ENCODE peak calls at places on chromosome 1, in ten cellular contexts. One of them, this sample, is unnamed.

GRCh38 chr1:210232524-210233215 is at the start of gene SERTAD4:
- DNase-seq in upper lobe of left lung: peak
- DNase-seq in cardiac muscle cell: peak
- DNase-seq in OCI-LY7: no peak
- DNase-seq in transverse colon: peak
- DNase-seq in HL-60: no peak
- DNase-seq in neural progenitor cell: peak
- DNase-seq in fibroblast of lung: no peak
- DNase-seq in PC-3: peak
- DNase-seq in HCT116: peak
- DNase-seq in this sample: no peak

GRCh38 chr1:62782197-62782886 is 1.6 kb upstream of the ATG4C start:
- DNase-seq in upper lobe of left lung: no peak
- DNase-seq in cardiac muscle cell: no peak
- DNase-seq in OCI-LY7: no peak
- DNase-seq in transverse colon: no peak
- DNase-seq in HL-60: no peak
- DNase-seq in neural progenitor cell: no peak
- DNase-seq in fibroblast of lung: peak
- DNase-seq in PC-3: peak
- DNase-seq in HCT116: no peak
- DNase-seq in this sample: peak

GRCh38 chr1:31725134-31725533 is 21.3 kb upstream of the COL16A1 start:
- DNase-seq in upper lobe of left lung: no peak
- DNase-seq in cardiac muscle cell: no peak
- DNase-seq in OCI-LY7: no peak
- DNase-seq in transverse colon: no peak
- DNase-seq in HL-60: no peak
- DNase-seq in neural progenitor cell: no peak
- DNase-seq in fibroblast of lung: no peak
- DNase-seq in PC-3: no peak
- DNase-seq in HCT116: no peak
- DNase-seq in this sample: no peak

GRCh38 chr1:226344441-226345120 is 35.6 kb upstream of the LIN9 start:
- DNase-seq in upper lobe of left lung: no peak
- DNase-seq in cardiac muscle cell: no peak
- DNase-seq in OCI-LY7: no peak
- DNase-seq in transverse colon: no peak
- DNase-seq in HL-60: no peak
- DNase-seq in neural progenitor cell: no peak
- DNase-seq in fibroblast of lung: no peak
- DNase-seq in PC-3: no peak
- DNase-seq in HCT116: no peak
- DNase-seq in this sample: no peak

GRCh38 chr1:208461680-208462079 is 217.5 kb upstream of the PLXNA2 start:
- DNase-seq in upper lobe of left lung: no peak
- DNase-seq in cardiac muscle cell: no peak
- DNase-seq in OCI-LY7: no peak
- DNase-seq in transverse colon: no peak
- DNase-seq in HL-60: no peak
- DNase-seq in neural progenitor cell: peak
- DNase-seq in fibroblast of lung: no peak
- DNase-seq in PC-3: peak
- DNase-seq in HCT116: no peak
- DNase-seq in this sample: no peak

GRCh38 chr1:189764391-189765320 is 713.0 kb downstream of the BRINP3 start:
- DNase-seq in upper lobe of left lung: no peak
- DNase-seq in cardiac muscle cell: no peak
- DNase-seq in OCI-LY7: no peak
- DNase-seq in transverse colon: no peak
- DNase-seq in HL-60: no peak
- DNase-seq in neural progenitor cell: no peak
- DNase-seq in fibroblast of lung: no peak
- DNase-seq in PC-3: no peak
- DNase-seq in HCT116: no peak
- DNase-seq in this sample: no peak

GRCh38 chr1:66540434-66541032 is 6.6 kb downstream of the SGIP1 start:
- DNase-seq in upper lobe of left lung: no peak
- DNase-seq in cardiac muscle cell: peak
- DNase-seq in OCI-LY7: no peak
- DNase-seq in transverse colon: no peak
- DNase-seq in HL-60: no peak
- DNase-seq in neural progenitor cell: no peak
- DNase-seq in fibroblast of lung: no peak
- DNase-seq in PC-3: no peak
- DNase-seq in HCT116: no peak
- DNase-seq in this sample: no peak

GRCh38 chr1:230112131-230112701 is 45.2 kb downstream of the GALNT2 start:
- DNase-seq in upper lobe of left lung: peak
- DNase-seq in cardiac muscle cell: peak
- DNase-seq in OCI-LY7: peak
- DNase-seq in transverse colon: no peak
- DNase-seq in HL-60: no peak
- DNase-seq in neural progenitor cell: peak
- DNase-seq in fibroblast of lung: peak
- DNase-seq in PC-3: no peak
- DNase-seq in HCT116: no peak
- DNase-seq in this sample: no peak

GRCh38 chr1:10659218-10659617 is 137.2 kb downstream of the CASZ1 start:
- DNase-seq in upper lobe of left lung: no peak
- DNase-seq in cardiac muscle cell: no peak
- DNase-seq in OCI-LY7: no peak
- DNase-seq in transverse colon: no peak
- DNase-seq in HL-60: no peak
- DNase-seq in neural progenitor cell: no peak
- DNase-seq in fibroblast of lung: no peak
- DNase-seq in PC-3: no peak
- DNase-seq in HCT116: no peak
- DNase-seq in this sample: no peak

GRCh38 chr1:66503841-66504470 is 30.0 kb upstream of the SGIP1 start:
- DNase-seq in upper lobe of left lung: peak
- DNase-seq in cardiac muscle cell: peak
- DNase-seq in OCI-LY7: peak
- DNase-seq in transverse colon: peak
- DNase-seq in HL-60: peak
- DNase-seq in neural progenitor cell: peak
- DNase-seq in fibroblast of lung: peak
- DNase-seq in PC-3: peak
- DNase-seq in HCT116: peak
- DNase-seq in this sample: no peak

GRCh38 chr1:36372617-36373016 is 13.1 kb downstream of the STK40 start:
- DNase-seq in upper lobe of left lung: no peak
- DNase-seq in cardiac muscle cell: no peak
- DNase-seq in OCI-LY7: no peak
- DNase-seq in transverse colon: no peak
- DNase-seq in HL-60: no peak
- DNase-seq in neural progenitor cell: no peak
- DNase-seq in fibroblast of lung: no peak
- DNase-seq in PC-3: no peak
- DNase-seq in HCT116: no peak
- DNase-seq in this sample: no peak

DNA sequence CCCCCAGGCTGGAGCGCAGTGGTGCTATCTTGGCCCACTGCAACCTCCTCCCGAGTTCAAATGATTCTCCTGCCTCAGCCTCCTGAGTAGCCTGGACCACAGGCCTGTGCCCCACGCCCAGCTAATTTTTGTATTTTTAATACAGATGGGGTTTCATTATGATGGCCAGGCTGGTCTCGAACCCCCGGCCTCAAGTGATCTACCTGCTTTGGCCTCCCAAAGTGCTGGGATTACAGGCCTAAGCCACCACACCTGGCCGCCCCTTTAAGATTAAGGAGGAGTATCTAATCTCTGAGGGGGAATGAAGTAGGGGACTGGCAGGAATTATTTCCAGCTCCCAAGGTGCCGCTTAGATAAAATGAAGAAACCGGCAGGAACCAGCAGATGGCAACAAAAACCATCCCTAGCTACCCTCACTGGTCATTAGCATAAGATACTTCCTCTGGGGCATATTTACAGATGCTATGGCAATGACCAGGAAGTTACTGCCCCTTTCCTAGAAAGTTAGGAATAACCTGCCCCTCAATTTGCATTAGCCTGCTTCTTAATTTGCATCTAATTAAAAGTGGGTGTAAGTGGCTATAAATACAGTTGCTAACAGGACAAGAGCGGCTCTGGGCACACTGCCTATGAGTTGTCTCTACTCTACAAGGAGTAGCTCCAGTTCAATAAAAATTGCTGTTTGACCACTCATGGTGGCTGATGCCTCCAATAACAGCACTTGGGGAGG is 7.1 kb upstream of the NSUN4 start:
- DNase-seq in upper lobe of left lung: no peak
- DNase-seq in cardiac muscle cell: peak
- DNase-seq in OCI-LY7: peak
- DNase-seq in transverse colon: no peak
- DNase-seq in HL-60: no peak
- DNase-seq in neural progenitor cell: peak
- DNase-seq in fibroblast of lung: peak
- DNase-seq in PC-3: peak
- DNase-seq in HCT116: peak
- DNase-seq in this sample: no peak
- TF ChIP-seq CTCF in upper lobe of left lung: no peak
- TF ChIP-seq CTCF in cardiac muscle cell: peak
- TF ChIP-seq CTCF in OCI-LY7: peak
- TF ChIP-seq CTCF in transverse colon: peak
- TF ChIP-seq CTCF in HL-60: peak
- TF ChIP-seq CTCF in neural progenitor cell: peak
- TF ChIP-seq CTCF in fibroblast of lung: peak
- TF ChIP-seq CTCF in PC-3: peak
- TF ChIP-seq CTCF in HCT116: peak
- TF ChIP-seq CTCF in this sample: peak

DNA sequence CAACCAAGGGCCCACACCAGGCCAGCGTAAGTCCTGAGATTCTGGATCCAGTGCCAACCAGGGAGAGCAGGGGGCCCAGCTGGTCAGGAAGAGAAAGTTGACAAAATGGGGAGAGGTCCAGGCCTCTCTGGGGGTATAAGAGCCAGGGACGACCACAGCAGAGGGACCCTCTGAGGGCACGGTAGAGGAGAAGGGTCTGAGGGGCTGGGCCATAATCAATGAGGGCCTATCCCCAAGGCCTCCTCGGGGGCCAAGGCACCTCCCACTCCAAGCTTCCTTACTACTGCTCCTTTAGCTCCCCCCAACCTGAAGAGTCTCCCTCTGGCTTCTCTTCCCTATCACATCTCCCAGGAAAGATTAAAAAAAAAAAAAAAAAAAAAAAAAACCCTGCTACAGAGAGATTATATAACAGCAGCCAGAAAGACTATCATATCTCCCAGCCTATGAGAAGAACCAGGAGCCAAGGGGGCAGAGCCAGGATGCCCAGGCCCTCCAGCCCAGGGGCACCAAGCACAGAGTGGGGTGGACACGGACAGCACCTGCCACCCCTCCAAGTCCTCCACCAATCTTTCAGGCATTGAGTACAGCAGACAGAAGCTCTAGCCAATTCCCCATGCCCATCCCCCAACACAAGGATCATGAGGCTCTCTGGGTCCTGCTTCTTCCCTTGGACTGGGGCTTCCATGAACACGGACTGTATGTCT is 2.7 kb downstream of the MEF2D start:
- DNase-seq in upper lobe of left lung: no peak
- DNase-seq in cardiac muscle cell: no peak
- DNase-seq in OCI-LY7: peak
- DNase-seq in transverse colon: peak
- DNase-seq in HL-60: peak
- DNase-seq in neural progenitor cell: no peak
- DNase-seq in fibroblast of lung: no peak
- DNase-seq in PC-3: no peak
- DNase-seq in HCT116: no peak
- DNase-seq in this sample: no peak
- H3K27ac ChIP-seq in upper lobe of left lung: peak
- H3K27ac ChIP-seq in cardiac muscle cell: no peak
- H3K27ac ChIP-seq in OCI-LY7: peak
- H3K27ac ChIP-seq in transverse colon: peak
- H3K27ac ChIP-seq in HL-60: no peak
- H3K27ac ChIP-seq in neural progenitor cell: no peak
- H3K27ac ChIP-seq in fibroblast of lung: no peak
- H3K27ac ChIP-seq in PC-3: no peak
- H3K27ac ChIP-seq in HCT116: no peak
- H3K27ac ChIP-seq in this sample: no peak

GRCh38 chr1:156812293-156812990 is 4.2 kb downstream of the SH2D2A start:
- DNase-seq in upper lobe of left lung: no peak
- DNase-seq in cardiac muscle cell: no peak
- DNase-seq in OCI-LY7: no peak
- DNase-seq in transverse colon: no peak
- DNase-seq in HL-60: no peak
- DNase-seq in neural progenitor cell: no peak
- DNase-seq in fibroblast of lung: no peak
- DNase-seq in PC-3: peak
- DNase-seq in HCT116: no peak
- DNase-seq in this sample: no peak

GRCh38 chr1:156814571-156815260 is 1.9 kb downstream of the SH2D2A start:
- DNase-seq in upper lobe of left lung: no peak
- DNase-seq in cardiac muscle cell: no peak
- DNase-seq in OCI-LY7: no peak
- DNase-seq in transverse colon: no peak
- DNase-seq in HL-60: no peak
- DNase-seq in neural progenitor cell: no peak
- DNase-seq in fibroblast of lung: no peak
- DNase-seq in PC-3: peak
- DNase-seq in HCT116: no peak
- DNase-seq in this sample: no peak

GRCh38 chr1:156815307-156815826 is 1.3 kb downstream of the SH2D2A start:
- DNase-seq in upper lobe of left lung: no peak
- DNase-seq in cardiac muscle cell: no peak
- DNase-seq in OCI-LY7: no peak
- DNase-seq in transverse colon: peak
- DNase-seq in HL-60: no peak
- DNase-seq in neural progenitor cell: peak
- DNase-seq in fibroblast of lung: peak
- DNase-seq in PC-3: peak
- DNase-seq in HCT116: no peak
- DNase-seq in this sample: peak

GRCh38 chr1:156813298-156813697 is 3.4 kb downstream of the SH2D2A start:
- DNase-seq in upper lobe of left lung: no peak
- DNase-seq in cardiac muscle cell: no peak
- DNase-seq in OCI-LY7: no peak
- DNase-seq in transverse colon: no peak
- DNase-seq in HL-60: no peak
- DNase-seq in neural progenitor cell: no peak
- DNase-seq in fibroblast of lung: no peak
- DNase-seq in PC-3: no peak
- DNase-seq in HCT116: no peak
- DNase-seq in this sample: no peak

GRCh38 chr1:156813750-156814570 is 2.7 kb downstream of the SH2D2A start:
- DNase-seq in upper lobe of left lung: peak
- DNase-seq in cardiac muscle cell: peak
- DNase-seq in OCI-LY7: peak
- DNase-seq in transverse colon: peak
- DNase-seq in HL-60: peak
- DNase-seq in neural progenitor cell: peak
- DNase-seq in fibroblast of lung: peak
- DNase-seq in PC-3: peak
- DNase-seq in HCT116: peak
- DNase-seq in this sample: no peak
- TF ChIP-seq CTCF in upper lobe of left lung: peak
- TF ChIP-seq CTCF in cardiac muscle cell: peak
- TF ChIP-seq CTCF in OCI-LY7: peak
- TF ChIP-seq CTCF in transverse colon: peak
- TF ChIP-seq CTCF in HL-60: peak
- TF ChIP-seq CTCF in neural progenitor cell: peak
- TF ChIP-seq CTCF in fibroblast of lung: peak
- TF ChIP-seq CTCF in PC-3: peak
- TF ChIP-seq CTCF in HCT116: no peak
- TF ChIP-seq CTCF in this sample: peak

GRCh38 chr1:16031551-16031950 is 9.7 kb downstream of the CLCNKA start:
- DNase-seq in upper lobe of left lung: no peak
- DNase-seq in cardiac muscle cell: no peak
- DNase-seq in OCI-LY7: no peak
- DNase-seq in transverse colon: no peak
- DNase-seq in HL-60: no peak
- DNase-seq in neural progenitor cell: no peak
- DNase-seq in fibroblast of lung: no peak
- DNase-seq in PC-3: no peak
- DNase-seq in HCT116: no peak
- DNase-seq in this sample: no peak
- H3K27ac ChIP-seq in upper lobe of left lung: no peak
- H3K27ac ChIP-seq in cardiac muscle cell: no peak
- H3K27ac ChIP-seq in OCI-LY7: no peak
- H3K27ac ChIP-seq in transverse colon: no peak
- H3K27ac ChIP-seq in HL-60: no peak
- H3K27ac ChIP-seq in neural progenitor cell: no peak
- H3K27ac ChIP-seq in fibroblast of lung: no peak
- H3K27ac ChIP-seq in PC-3: no peak
- H3K27ac ChIP-seq in HCT116: no peak
- H3K27ac ChIP-seq in this sample: no peak